ENCODE peak calls at places on chromosome 19, in seven cellular contexts. One of them, this sample, is unnamed. For H3K27me3, the result is how much of the 10 kb centered on the place peaks cover.

GRCh38 chr19:10270616-10271394 is at the start of gene ICAM1:
- DNase-seq in mesenchymal stem cell: peak
- DNase-seq in heart left ventricle: peak
- DNase-seq in neuronal stem cell: no peak
- DNase-seq in brain microvascular endothelial cell: peak
- DNase-seq in cardiac muscle cell: peak
- DNase-seq in body of pancreas: peak
- DNase-seq in this sample: no peak

GRCh38 chr19:51246153-51246552 is 4.7 kb upstream of the SIGLECL1 start:
- DNase-seq in mesenchymal stem cell: no peak
- DNase-seq in heart left ventricle: no peak
- DNase-seq in neuronal stem cell: no peak
- DNase-seq in brain microvascular endothelial cell: peak
- DNase-seq in cardiac muscle cell: peak
- DNase-seq in body of pancreas: no peak
- DNase-seq in this sample: no peak

GRCh38 chr19:46901701-46902401 is 41.1 kb downstream of the ARHGAP35 start:
- DNase-seq in mesenchymal stem cell: no peak
- DNase-seq in heart left ventricle: no peak
- DNase-seq in neuronal stem cell: no peak
- DNase-seq in brain microvascular endothelial cell: no peak
- DNase-seq in cardiac muscle cell: no peak
- DNase-seq in body of pancreas: no peak
- DNase-seq in this sample: no peak

GRCh38 chr19:35519291-35519690 is 5.8 kb upstream of the DMKN start:
- DNase-seq in mesenchymal stem cell: no peak
- DNase-seq in heart left ventricle: no peak
- DNase-seq in neuronal stem cell: no peak
- DNase-seq in brain microvascular endothelial cell: no peak
- DNase-seq in cardiac muscle cell: peak
- DNase-seq in body of pancreas: no peak
- DNase-seq in this sample: no peak

GRCh38 chr19:56223481-56223880 is 21.4 kb downstream of the ZSCAN5C start:
- DNase-seq in mesenchymal stem cell: no peak
- DNase-seq in heart left ventricle: no peak
- DNase-seq in neuronal stem cell: no peak
- DNase-seq in brain microvascular endothelial cell: no peak
- DNase-seq in cardiac muscle cell: no peak
- DNase-seq in body of pancreas: no peak
- DNase-seq in this sample: no peak

GRCh38 chr19:16895467-16896097 is 6.8 kb downstream of the F2RL3 start:
- DNase-seq in mesenchymal stem cell: peak
- DNase-seq in heart left ventricle: no peak
- DNase-seq in neuronal stem cell: peak
- DNase-seq in brain microvascular endothelial cell: no peak
- DNase-seq in cardiac muscle cell: peak
- DNase-seq in body of pancreas: no peak
- DNase-seq in this sample: no peak

GRCh38 chr19:34539396-34539795 is 57.8 kb downstream of the WTIP start:
- DNase-seq in mesenchymal stem cell: no peak
- DNase-seq in heart left ventricle: no peak
- DNase-seq in neuronal stem cell: no peak
- DNase-seq in brain microvascular endothelial cell: no peak
- DNase-seq in cardiac muscle cell: no peak
- DNase-seq in body of pancreas: no peak
- DNase-seq in this sample: no peak

GRCh38 chr19:7970716-7971448 is 27.4 kb upstream of the TIMM44 start:
- DNase-seq in mesenchymal stem cell: peak
- DNase-seq in heart left ventricle: no peak
- DNase-seq in neuronal stem cell: peak
- DNase-seq in brain microvascular endothelial cell: peak
- DNase-seq in cardiac muscle cell: peak
- DNase-seq in body of pancreas: peak
- DNase-seq in this sample: no peak

GRCh38 chr19:53977429-53977990 is 13.9 kb upstream of the CACNG6 start:
- DNase-seq in mesenchymal stem cell: peak
- DNase-seq in heart left ventricle: peak
- DNase-seq in neuronal stem cell: peak
- DNase-seq in brain microvascular endothelial cell: peak
- DNase-seq in cardiac muscle cell: peak
- DNase-seq in body of pancreas: peak
- DNase-seq in this sample: peak

GRCh38 chr19:16200038-16200775 is 2.5 kb downstream of the AP1M1 start:
- DNase-seq in mesenchymal stem cell: peak
- DNase-seq in heart left ventricle: no peak
- DNase-seq in neuronal stem cell: no peak
- DNase-seq in brain microvascular endothelial cell: no peak
- DNase-seq in cardiac muscle cell: peak
- DNase-seq in body of pancreas: no peak
- DNase-seq in this sample: no peak

GRCh38 chr19:3407556-3408516 is 41.5 kb downstream of the NFIC start:
- DNase-seq in mesenchymal stem cell: no peak
- DNase-seq in heart left ventricle: peak
- DNase-seq in neuronal stem cell: no peak
- DNase-seq in brain microvascular endothelial cell: peak
- DNase-seq in cardiac muscle cell: peak
- DNase-seq in body of pancreas: peak
- DNase-seq in this sample: no peak

GRCh38 chr19:37973666-37974065 is 66.7 kb downstream of the SIPA1L3 start:
- DNase-seq in mesenchymal stem cell: no peak
- DNase-seq in heart left ventricle: no peak
- DNase-seq in neuronal stem cell: no peak
- DNase-seq in brain microvascular endothelial cell: no peak
- DNase-seq in cardiac muscle cell: no peak
- DNase-seq in body of pancreas: no peak
- DNase-seq in this sample: no peak

GRCh38 chr19:44617481-44617880 is 4.1 kb downstream of the IGSF23 start:
- DNase-seq in mesenchymal stem cell: no peak
- DNase-seq in heart left ventricle: no peak
- DNase-seq in neuronal stem cell: no peak
- DNase-seq in brain microvascular endothelial cell: no peak
- DNase-seq in cardiac muscle cell: no peak
- DNase-seq in body of pancreas: no peak
- DNase-seq in this sample: no peak

GRCh38 chr19:8429826-8430225 is 14.9 kb upstream of the HNRNPM start:
- DNase-seq in mesenchymal stem cell: no peak
- DNase-seq in heart left ventricle: no peak
- DNase-seq in neuronal stem cell: no peak
- DNase-seq in brain microvascular endothelial cell: no peak
- DNase-seq in cardiac muscle cell: no peak
- DNase-seq in body of pancreas: no peak
- DNase-seq in this sample: no peak

GRCh38 chr19:15437355-15438123 is 12.2 kb downstream of the WIZ start:
- DNase-seq in mesenchymal stem cell: peak
- DNase-seq in heart left ventricle: no peak
- DNase-seq in neuronal stem cell: no peak
- DNase-seq in brain microvascular endothelial cell: no peak
- DNase-seq in cardiac muscle cell: no peak
- DNase-seq in body of pancreas: no peak
- DNase-seq in this sample: no peak

GRCh38 chr19:7115721-7116120 is 46.2 kb downstream of the ZNF557 start:
- DNase-seq in mesenchymal stem cell: no peak
- DNase-seq in heart left ventricle: no peak
- DNase-seq in neuronal stem cell: no peak
- DNase-seq in brain microvascular endothelial cell: no peak
- DNase-seq in cardiac muscle cell: no peak
- DNase-seq in body of pancreas: no peak
- DNase-seq in this sample: no peak

GRCh38 chr19:36686365-36687213 is 823 bp upstream of the ZNF567 start:
- DNase-seq in mesenchymal stem cell: peak
- DNase-seq in heart left ventricle: no peak
- DNase-seq in neuronal stem cell: no peak
- DNase-seq in brain microvascular endothelial cell: peak
- DNase-seq in cardiac muscle cell: peak
- DNase-seq in body of pancreas: peak
- DNase-seq in this sample: no peak

GRCh38 chr19:27972291-27973040 is 1240.5 kb downstream of the UQCRFS1 start:
- DNase-seq in mesenchymal stem cell: no peak
- DNase-seq in heart left ventricle: no peak
- DNase-seq in neuronal stem cell: no peak
- DNase-seq in brain microvascular endothelial cell: peak
- DNase-seq in cardiac muscle cell: peak
- DNase-seq in body of pancreas: no peak
- DNase-seq in this sample: no peak

GRCh38 chr19:54029930-54030490 is 33.7 kb downstream of the VSTM1 start:
- DNase-seq in mesenchymal stem cell: peak
- DNase-seq in heart left ventricle: no peak
- DNase-seq in neuronal stem cell: peak
- DNase-seq in brain microvascular endothelial cell: peak
- DNase-seq in cardiac muscle cell: peak
- DNase-seq in body of pancreas: peak
- DNase-seq in this sample: no peak

GRCh38 chr19:41997851-41998229 is 3.8 kb upstream of the ATP1A3 start:
- DNase-seq in mesenchymal stem cell: no peak
- DNase-seq in heart left ventricle: no peak
- DNase-seq in neuronal stem cell: no peak
- DNase-seq in brain microvascular endothelial cell: no peak
- DNase-seq in cardiac muscle cell: no peak
- DNase-seq in body of pancreas: no peak
- DNase-seq in this sample: no peak
- H3K4me3 ChIP-seq in mesenchymal stem cell: no peak
- H3K4me3 ChIP-seq in heart left ventricle: no peak
- H3K4me3 ChIP-seq in neuronal stem cell: no peak
- H3K4me3 ChIP-seq in brain microvascular endothelial cell: no peak
- H3K4me3 ChIP-seq in cardiac muscle cell: no peak
- H3K4me3 ChIP-seq in body of pancreas: no peak
- H3K4me3 ChIP-seq in this sample: no peak

DNA sequence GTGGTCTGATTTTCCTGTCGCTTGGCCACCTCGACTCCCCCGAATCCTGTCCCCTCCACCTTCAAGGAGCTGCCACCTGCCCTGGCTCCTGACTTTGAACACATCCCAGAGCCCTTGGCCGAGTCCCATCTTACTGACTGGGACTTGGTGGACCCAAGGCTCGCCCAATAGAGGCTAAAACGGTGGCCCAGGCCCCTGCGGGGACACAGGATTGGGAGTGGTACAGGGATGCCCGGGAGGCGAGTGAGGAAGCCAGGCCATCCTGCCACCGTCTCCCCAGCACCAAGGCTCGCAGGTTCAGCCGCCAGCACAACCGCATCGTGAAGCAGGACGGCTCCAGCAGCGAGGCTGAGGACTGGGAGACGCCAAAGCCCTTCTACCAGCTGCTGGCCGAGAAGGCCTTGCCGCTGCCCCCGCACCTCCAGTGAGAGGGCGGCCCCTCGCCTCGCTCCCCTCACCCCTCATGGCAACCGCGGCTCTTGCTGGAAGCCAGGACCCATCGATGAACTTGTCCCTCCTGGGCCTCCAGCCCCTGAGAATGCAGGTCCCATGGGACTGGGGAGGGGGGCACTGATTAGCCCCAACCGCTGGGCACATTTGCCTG is 5.3 kb downstream of the SIX5 start:
- DNase-seq in mesenchymal stem cell: no peak
- DNase-seq in heart left ventricle: no peak
- DNase-seq in neuronal stem cell: no peak
- DNase-seq in brain microvascular endothelial cell: no peak
- DNase-seq in cardiac muscle cell: peak
- DNase-seq in body of pancreas: no peak
- DNase-seq in this sample: no peak
- H3K27ac ChIP-seq in mesenchymal stem cell: no peak
- H3K27ac ChIP-seq in heart left ventricle: peak
- H3K27ac ChIP-seq in neuronal stem cell: no peak
- H3K27ac ChIP-seq in brain microvascular endothelial cell: no peak
- H3K27ac ChIP-seq in cardiac muscle cell: peak
- H3K27ac ChIP-seq in body of pancreas: no peak
- H3K27ac ChIP-seq in this sample: no peak

GRCh38 chr19:13019330-13019729 is 24.1 kb downstream of the NFIX start:
- DNase-seq in mesenchymal stem cell: no peak
- DNase-seq in heart left ventricle: no peak
- DNase-seq in neuronal stem cell: no peak
- DNase-seq in brain microvascular endothelial cell: no peak
- DNase-seq in cardiac muscle cell: no peak
- DNase-seq in body of pancreas: no peak
- DNase-seq in this sample: no peak

GRCh38 chr19:13016628-13017305 is 21.5 kb downstream of the NFIX start:
- DNase-seq in mesenchymal stem cell: no peak
- DNase-seq in heart left ventricle: no peak
- DNase-seq in neuronal stem cell: no peak
- DNase-seq in brain microvascular endothelial cell: no peak
- DNase-seq in cardiac muscle cell: no peak
- DNase-seq in body of pancreas: no peak
- DNase-seq in this sample: no peak

GRCh38 chr19:13017306-13018036 is 22.2 kb downstream of the NFIX start:
- DNase-seq in mesenchymal stem cell: no peak
- DNase-seq in heart left ventricle: no peak
- DNase-seq in neuronal stem cell: no peak
- DNase-seq in brain microvascular endothelial cell: no peak
- DNase-seq in cardiac muscle cell: no peak
- DNase-seq in body of pancreas: no peak
- DNase-seq in this sample: no peak

GRCh38 chr19:13020002-13020414 is 24.7 kb downstream of the NFIX start:
- DNase-seq in mesenchymal stem cell: no peak
- DNase-seq in heart left ventricle: no peak
- DNase-seq in neuronal stem cell: no peak
- DNase-seq in brain microvascular endothelial cell: no peak
- DNase-seq in cardiac muscle cell: no peak
- DNase-seq in body of pancreas: no peak
- DNase-seq in this sample: no peak

GRCh38 chr19:13018037-13018914 is 23.0 kb downstream of the NFIX start:
- DNase-seq in mesenchymal stem cell: no peak
- DNase-seq in heart left ventricle: peak
- DNase-seq in neuronal stem cell: no peak
- DNase-seq in brain microvascular endothelial cell: no peak
- DNase-seq in cardiac muscle cell: peak
- DNase-seq in body of pancreas: no peak
- DNase-seq in this sample: no peak
- H3K27me3 ChIP-seq in mesenchymal stem cell: under half
- H3K27me3 ChIP-seq in heart left ventricle: under half
- H3K27me3 ChIP-seq in neuronal stem cell: half or more
- H3K27me3 ChIP-seq in brain microvascular endothelial cell: under half
- H3K27me3 ChIP-seq in cardiac muscle cell: half or more
- H3K27me3 ChIP-seq in body of pancreas: under half
- H3K27me3 ChIP-seq in this sample: under half

DNA sequence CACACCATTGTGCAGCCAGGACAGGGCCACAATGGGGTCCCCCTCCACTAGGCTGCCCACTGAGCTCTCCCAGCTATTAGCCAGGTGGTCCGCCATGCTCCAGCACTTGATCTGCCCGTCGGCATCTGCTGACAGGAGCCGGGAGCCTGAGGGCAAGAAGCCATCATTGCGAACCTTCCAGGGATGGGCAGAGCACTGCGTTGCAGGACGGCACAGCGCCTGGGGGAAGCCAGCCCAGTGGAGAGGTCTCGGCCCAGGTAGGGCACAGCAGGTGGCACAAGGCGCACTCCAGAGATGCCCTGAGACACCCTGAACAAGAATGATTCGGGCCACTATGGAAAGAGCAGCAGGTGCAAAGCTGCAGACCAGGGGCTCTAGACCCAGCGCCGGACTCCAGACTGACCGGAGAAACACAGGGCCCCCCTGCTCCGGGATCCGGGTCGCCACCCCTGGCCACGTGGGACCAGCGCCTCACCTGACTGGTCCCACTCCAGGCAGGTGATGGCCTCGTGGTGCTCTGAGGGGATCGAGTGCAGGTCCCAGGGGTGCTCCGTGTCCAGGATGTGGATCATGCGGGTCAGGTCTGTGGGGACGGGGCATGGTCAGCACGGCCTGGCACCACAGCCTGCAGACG is 3.2 kb downstream of the MED16 start:
- DNase-seq in mesenchymal stem cell: no peak
- DNase-seq in heart left ventricle: no peak
- DNase-seq in neuronal stem cell: no peak
- DNase-seq in brain microvascular endothelial cell: no peak
- DNase-seq in cardiac muscle cell: no peak
- DNase-seq in body of pancreas: no peak
- DNase-seq in this sample: no peak
- H3K4me3 ChIP-seq in mesenchymal stem cell: no peak
- H3K4me3 ChIP-seq in heart left ventricle: no peak
- H3K4me3 ChIP-seq in neuronal stem cell: no peak
- H3K4me3 ChIP-seq in brain microvascular endothelial cell: no peak
- H3K4me3 ChIP-seq in cardiac muscle cell: no peak
- H3K4me3 ChIP-seq in body of pancreas: no peak
- H3K4me3 ChIP-seq in this sample: no peak

GRCh38 chr19:19433666-19434213 is 28.3 kb downstream of the GATAD2A start:
- DNase-seq in mesenchymal stem cell: no peak
- DNase-seq in heart left ventricle: no peak
- DNase-seq in neuronal stem cell: no peak
- DNase-seq in brain microvascular endothelial cell: no peak
- DNase-seq in cardiac muscle cell: no peak
- DNase-seq in body of pancreas: no peak
- DNase-seq in this sample: no peak
- H3K27ac ChIP-seq in mesenchymal stem cell: no peak
- H3K27ac ChIP-seq in heart left ventricle: peak
- H3K27ac ChIP-seq in neuronal stem cell: no peak
- H3K27ac ChIP-seq in brain microvascular endothelial cell: no peak
- H3K27ac ChIP-seq in cardiac muscle cell: peak
- H3K27ac ChIP-seq in body of pancreas: no peak
- H3K27ac ChIP-seq in this sample: no peak